ENCODE peak calls at places on chromosome 7, in ten cellular contexts. E, K, S, T, Q, N, P, D, C and G are unnamed samples.

GRCh38 chr7:98240961-98241673 is 10.9 kb downstream of the TECPR1 start:
- DNase-seq in E (no peak), T (peak), C (no peak), S (peak), D (peak), N (no peak), K (peak), P (peak), Q (no peak), G (peak)

GRCh38 chr7:28607179-28607578 is 194.9 kb downstream of the CREB5 start:
- DNase-seq in N (no peak), Q (no peak), T (no peak), C (no peak), S (no peak), P (no peak), E (no peak), D (no peak), K (no peak), G (no peak)

GRCh38 chr7:19749658-19750057 is 23.8 kb downstream of the TMEM196 start:
- DNase-seq in E (no peak), D (no peak), K (peak), Q (no peak), N (peak), S (peak), P (no peak), T (peak), C (no peak), G (no peak)

GRCh38 chr7:44196450-44196872 is 4.3 kb upstream of the YKT6 start:
- DNase-seq in T (peak), N (peak), Q (peak), C (no peak), E (no peak), K (peak), P (peak), S (peak), D (no peak), G (peak)

GRCh38 chr7:30911561-30911969 is at the start of gene AQP1:
- DNase-seq in T (no peak), S (peak), N (peak), K (no peak), E (no peak), P (no peak), D (peak), Q (no peak), C (no peak), G (peak)

GRCh38 chr7:81659697-81660395 is 110.0 kb downstream of the HGF start:
- DNase-seq in K (no peak), C (no peak), E (no peak), Q (no peak), D (no peak), P (no peak), S (peak), N (peak), T (no peak), G (peak)

GRCh38 chr7:127437772-127438330 is 45.3 kb upstream of the ZNF800 start:
- DNase-seq in D (no peak), Q (no peak), C (no peak), N (peak), E (no peak), K (no peak), S (peak), P (no peak), T (no peak), G (no peak)

GRCh38 chr7:14714161-14714728 is 188.3 kb downstream of the DGKB start:
- DNase-seq in K (no peak), N (peak), P (no peak), C (no peak), S (no peak), D (no peak), Q (peak), T (peak), E (no peak), G (no peak)

GRCh38 chr7:118259115-118259514 is 34.6 kb downstream of the ANKRD7 start:
- DNase-seq in Q (no peak), S (peak), K (no peak), C (no peak), E (no peak), D (no peak), P (no peak), T (no peak), N (peak), G (no peak)

GRCh38 chr7:99379043-99379577 is 4.6 kb downstream of the ARPC1B start:
- DNase-seq in C (no peak), D (peak), E (no peak), S (peak), N (peak), P (peak), T (no peak), K (no peak), Q (peak), G (no peak)

GRCh38 chr7:136947347-136947746 is 78.9 kb downstream of the CHRM2 start:
- DNase-seq in T (no peak), N (no peak), P (no peak), S (peak), K (no peak), D (no peak), Q (no peak), E (no peak), C (no peak), G (no peak)

GRCh38 chr7:78924581-78924980 is 528.9 kb downstream of the MAGI2 start:
- DNase-seq in E (no peak), P (no peak), Q (no peak), C (no peak), T (peak), D (no peak), K (peak), S (peak), N (peak), G (peak)

GRCh38 chr7:87000344-87000743 is 59.1 kb downstream of the ELAPOR2 start:
- DNase-seq in K (no peak), E (no peak), T (no peak), C (no peak), D (no peak), S (no peak), Q (no peak), N (no peak), P (no peak), G (no peak)

GRCh38 chr7:2706685-2707126 is 18.7 kb downstream of the AMZ1 start:
- DNase-seq in N (no peak), S (no peak), E (no peak), P (no peak), D (no peak), Q (no peak), T (no peak), C (no peak), K (no peak), G (peak)

GRCh38 chr7:151215396-151215795 is 5.1 kb upstream of the H2BK1 start:
- DNase-seq in N (no peak), S (no peak), K (no peak), Q (no peak), D (no peak), T (no peak), C (no peak), P (no peak), E (no peak), G (no peak)

GRCh38 chr7:374706-375490 is 84.9 kb downstream of the FOXL3 start:
- DNase-seq in P (no peak), C (no peak), Q (no peak), T (no peak), K (peak), E (no peak), N (no peak), S (no peak), D (peak), G (no peak)

GRCh38 chr7:100963874-100964273 is 5.5 kb upstream of the MUC12 start:
- DNase-seq in K (no peak), E (no peak), Q (no peak), C (no peak), S (no peak), P (no peak), T (no peak), D (no peak), N (no peak), G (no peak)

GRCh38 chr7:95668504-95669018 is 72.2 kb upstream of the PDK4 start:
- DNase-seq in S (no peak), N (no peak), K (no peak), Q (no peak), T (no peak), C (no peak), P (no peak), E (no peak), D (no peak), G (no peak)

GRCh38 chr7:86733783-86734182 is 90.1 kb downstream of the GRM3 start:
- DNase-seq in K (no peak), C (no peak), Q (no peak), T (no peak), N (no peak), P (no peak), D (no peak), E (no peak), S (no peak), G (peak)

GRCh38 chr7:101251871-101252659 is 7.2 kb upstream of the FIS1 start:
- DNase-seq in T (peak), C (peak), K (peak), Q (peak), N (peak), D (peak), E (peak), S (peak), P (peak), G (peak)

GRCh38 chr7:1533569-1534329 is 3.2 kb downstream of the MAFK start:
- DNase-seq in C (no peak), E (no peak), T (peak), K (no peak), P (no peak), N (peak), Q (peak), D (peak), S (peak), G (no peak)

GRCh38 chr7:114658188-114658587 is 243.6 kb downstream of the FOXP2 start:
- DNase-seq in T (no peak), Q (no peak), N (no peak), D (no peak), S (no peak), K (no peak), E (no peak), P (no peak), C (no peak), G (no peak)

GRCh38 chr7:126635545-126635944 is 617.2 kb downstream of the GRM8 start:
- DNase-seq in E (no peak), D (no peak), N (no peak), Q (no peak), P (no peak), T (no peak), K (peak), C (no peak), S (no peak), G (no peak)

GRCh38 chr7:7639847-7640220 is 718 bp upstream of the UMAD1 start:
- DNase-seq in N (peak), T (peak), Q (no peak), S (peak), E (no peak), D (peak), K (no peak), C (no peak), P (no peak), G (no peak)

GRCh38 chr7:101575731-101576130 is 53.4 kb downstream of the MYL10 start:
- DNase-seq in D (no peak), N (no peak), S (peak), K (no peak), P (no peak), C (no peak), Q (no peak), T (no peak), E (no peak), G (no peak)

GRCh38 chr7:103121641-103122040 is 27.3 kb downstream of the NAPEPLD start:
- DNase-seq in C (no peak), D (no peak), Q (no peak), K (no peak), T (no peak), P (no peak), E (no peak), S (no peak), N (no peak), G (no peak)

GRCh38 chr7:42096681-42097637 is 140.1 kb downstream of the GLI3 start:
- DNase-seq in P (no peak), N (no peak), S (peak), D (no peak), C (no peak), Q (no peak), E (no peak), K (no peak), T (no peak), G (no peak)

GRCh38 chr7:104973909-104974415 is 40.0 kb upstream of the KMT2E start:
- DNase-seq in D (no peak), N (peak), S (peak), K (no peak), T (no peak), Q (no peak), E (no peak), P (no peak), C (no peak), G (no peak)

GRCh38 chr7:115352375-115352774 is 430.5 kb downstream of the MDFIC start:
- DNase-seq in C (no peak), E (no peak), T (no peak), K (no peak), Q (no peak), P (no peak), S (peak), N (peak), D (no peak), G (no peak)

GRCh38 chr7:125059861-125060456 is 130.3 kb upstream of the POT1 start:
- DNase-seq in E (no peak), D (no peak), C (no peak), S (peak), K (no peak), Q (no peak), N (peak), P (no peak), T (no peak), G (no peak)